ENCODE peak calls at places on chromosomes 3 and 15, in six cellular contexts. S is HT1080; T is stimulated activated CD8-positive, alpha-beta memory T cell treated with anti-CD3 and anti-CD28 coated beads, Interleukin-2, amount 100 ng/mL, for 48 hours; Q is NCI-H1105; N is germinal center; C is renal cortical epithelial cell. A is an unnamed sample.

GRCh38 chr3:64311424-64311920 is 86.2 kb upstream of the PRICKLE2 start:
- DNase-seq in S (peak), T (no peak), Q (no peak), N (no peak), C (peak), A (no peak)

GRCh38 chr15:28979208-28979891 is 93.6 kb downstream of the APBA2 start:
- DNase-seq in S (no peak), T (no peak), Q (no peak), N (no peak), C (no peak), A (no peak)

GRCh38 chr15:65533057-65533752 is 2.9 kb downstream of the HACD3 start:
- DNase-seq in S (no peak), T (no peak), Q (no peak), N (no peak), C (peak), A (no peak)

GRCh38 chr15:99102332-99103235 is 2.3 kb upstream of the SYNM start:
- DNase-seq in S (no peak), T (no peak), Q (no peak), N (no peak), C (no peak), A (no peak)

GRCh38 chr3:185605566-185605965 is 19.5 kb downstream of the SENP2 start:
- DNase-seq in S (no peak), T (no peak), Q (no peak), N (no peak), C (no peak), A (no peak)

GRCh38 chr3:15681668-15682067 is 80.1 kb downstream of the BTD start:
- DNase-seq in S (no peak), T (no peak), Q (no peak), N (no peak), C (no peak), A (no peak)

GRCh38 chr15:56292546-56293316 is 49.1 kb upstream of the RFX7 start:
- DNase-seq in S (peak), T (no peak), Q (no peak), N (no peak), C (no peak), A (no peak)

GRCh38 chr15:69304176-69304533 is 5.4 kb downstream of the PAQR5 start:
- DNase-seq in S (peak), T (no peak), Q (no peak), N (no peak), C (peak), A (no peak)

GRCh38 chr3:170848294-170848917 is 21.6 kb downstream of the RPL22L1 start:
- DNase-seq in S (no peak), T (no peak), Q (peak), N (no peak), C (no peak), A (no peak)

GRCh38 chr3:30259730-30260129 is 346.7 kb upstream of the TGFBR2 start:
- DNase-seq in S (no peak), T (no peak), Q (no peak), N (no peak), C (no peak), A (no peak)

GRCh38 chr3:119681279-119681678 is 4.1 kb upstream of the COX17 start:
- DNase-seq in S (peak), T (no peak), Q (peak), N (peak), C (peak), A (no peak)

GRCh38 chr15:90654233-90655124 is 62.7 kb upstream of the BLM start:
- DNase-seq in S (peak), T (no peak), Q (no peak), N (no peak), C (no peak), A (no peak)

A was measured in NCI-H2029.